ENCODE peak calls at places on chromosomes 12 and 14, in six cellular contexts. W is IMR-90, R is upper lobe of right lung, P is hepatocyte, V is Peyer's patch, X is ovary. Z is an unnamed sample. For H3K4me1, the result is how much of the 10 kb centered on the place peaks cover.

GRCh38 chr12:106255493-106255892 is 7.7 kb upstream of the CKAP4 start:
- DNase-seq in W (no peak), R (no peak), P (no peak), V (no peak), X (no peak), Z (no peak)

GRCh38 chr12:52808573-52809160 is 5.2 kb downstream of the KRT4 start:
- DNase-seq in W (no peak), R (peak), P (no peak), V (no peak), X (no peak), Z (no peak)

GRCh38 chr14:101187017-101187815 is 283.7 kb upstream of the RTL1 start:
- DNase-seq in W (no peak), R (no peak), P (no peak), V (no peak), X (no peak), Z (no peak)

GRCh38 chr12:110683888-110684287 is 5.0 kb downstream of the HVCN1 start:
- DNase-seq in W (no peak), R (no peak), P (no peak), V (no peak), X (no peak), Z (no peak)

GRCh38 chr14:77882631-77883030 is 82.7 kb downstream of the ADCK1 start:
- DNase-seq in W (no peak), R (no peak), P (peak), V (no peak), X (no peak), Z (no peak)

GRCh38 chr12:70366581-70367267 is 634 bp downstream of the KCNMB4 start:
- DNase-seq in W (peak), R (peak), P (peak), V (peak), X (peak), Z (peak)

GRCh38 chr12:70661762-70662161 is 24.5 kb upstream of the PTPRB start:
- DNase-seq in W (peak), R (no peak), P (no peak), V (no peak), X (no peak), Z (peak)

GRCh38 chr12:31773867-31774266 is 45.0 kb upstream of the AMN1 start:
- DNase-seq in W (no peak), R (no peak), P (peak), V (peak), X (no peak), Z (no peak)

GRCh38 chr14:68141531-68142088 is 322.0 kb downstream of the RAD51B start:
- DNase-seq in W (peak), R (no peak), P (peak), V (no peak), X (no peak), Z (peak)

GRCh38 chr12:96210376-96211055 is 16.3 kb downstream of the ELK3 start:
- DNase-seq in W (no peak), R (no peak), P (no peak), V (peak), X (no peak), Z (no peak)

GRCh38 chr12:29752121-29752520 is 31.6 kb downstream of the TMTC1 start:
- DNase-seq in W (peak), R (no peak), P (no peak), V (no peak), X (no peak), Z (no peak)

GRCh38 chr14:59631237-59631636 is 54.6 kb upstream of the CCDC175 start:
- DNase-seq in W (no peak), R (no peak), P (no peak), V (no peak), X (no peak), Z (no peak)

DNA sequence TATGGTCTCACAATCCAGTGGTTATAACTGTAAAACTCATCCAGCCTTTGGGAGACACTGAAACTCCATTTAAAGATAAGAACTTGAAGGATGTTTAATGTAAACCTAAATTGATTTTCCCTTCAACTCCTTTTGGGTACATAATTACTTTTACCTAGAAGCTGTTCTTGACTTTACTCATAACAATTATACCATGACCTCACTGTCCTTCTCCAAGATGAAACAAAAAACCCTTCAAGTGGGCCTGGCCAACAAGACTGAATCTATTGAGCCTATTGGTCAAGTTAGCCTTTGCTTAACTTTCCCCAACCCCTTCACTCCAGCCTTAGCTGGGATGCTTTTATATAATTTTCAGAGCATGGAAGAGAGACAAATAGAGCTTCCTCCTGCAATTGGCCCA is 22.5 kb downstream of the PARP2 start:
- DNase-seq in W (no peak), R (no peak), P (no peak), V (no peak), X (no peak), Z (no peak)
- H3K4me1 ChIP-seq in W (under half), R (under half), P (under half), V (under half), X (under half), Z (under half)

GRCh38 chr12:128644664-128645296 is 179.0 kb downstream of the SLC15A4 start:
- DNase-seq in W (no peak), R (no peak), P (peak), V (peak), X (no peak), Z (no peak)
- TF ChIP-seq CTCF in W (no peak), R (peak), P (peak), V (peak), X (no peak), Z (peak)

GRCh38 chr14:103339561-103339960 is 5.5 kb downstream of the EIF5 start:
- DNase-seq in W (no peak), R (no peak), P (no peak), V (no peak), X (no peak), Z (no peak)
- H3K4me1 ChIP-seq in W (under half), R (under half), P (under half), V (under half), X (under half), Z (under half)

GRCh38 chr12:21559855-21560569 is 33.9 kb downstream of the SPX start:
- DNase-seq in W (peak), R (no peak), P (no peak), V (no peak), X (no peak), Z (peak)
- TF ChIP-seq CTCF in W (no peak), R (no peak), P (no peak), V (no peak), X (no peak), Z (no peak)

GRCh38 chr14:69698572-69698971 is 68.4 kb upstream of the SRSF5 start:
- DNase-seq in W (no peak), R (no peak), P (no peak), V (no peak), X (no peak), Z (no peak)
- H3K4me1 ChIP-seq in W (under half), R (half or more), P (under half), V (under half), X (under half), Z (under half)